ENCODE peak calls at places on chromosomes 3 and 15, in nine cellular contexts. I is ovary, U is upper lobe of left lung, B is suprapubic skin, E is H1, P is tibial nerve, X is HepG2, Z is stomach, F is GM12878. T is an unnamed sample.

GRCh38 chr3:188900421-188900941 is 271.3 kb upstream of the TPRG1 start:
- DNase-seq in I (no peak), U (no peak), B (no peak), E (no peak), P (no peak), X (no peak), Z (no peak), F (no peak), T (no peak)

GRCh38 chr3:153070153-153070868 is 91.7 kb upstream of the RAP2B start:
- DNase-seq in I (no peak), U (no peak), B (no peak), E (no peak), P (no peak), X (no peak), Z (no peak), F (no peak), T (no peak)

GRCh38 chr3:52069135-52069534 is 12.8 kb upstream of the DUSP7 start:
- DNase-seq in I (no peak), U (no peak), B (no peak), E (no peak), P (no peak), X (no peak), Z (no peak), F (no peak), T (no peak)

GRCh38 chr3:23739536-23739935 is 66.2 kb upstream of the UBE2E1 start:
- DNase-seq in I (no peak), U (no peak), B (no peak), E (no peak), P (no peak), X (no peak), Z (no peak), F (no peak), T (no peak)

GRCh38 chr15:99987119-99987506 is 253.9 kb upstream of the LYSMD4 start:
- DNase-seq in I (no peak), U (no peak), B (no peak), E (no peak), P (no peak), X (no peak), Z (no peak), F (no peak), T (no peak)

GRCh38 chr3:50132421-50133282 is 22.5 kb upstream of the SEMA3F start:
- DNase-seq in I (no peak), U (no peak), B (no peak), E (no peak), P (no peak), X (no peak), Z (no peak), F (no peak), T (no peak)

GRCh38 chr3:72258786-72259185 is 473.8 kb upstream of the PROK2 start:
- DNase-seq in I (no peak), U (no peak), B (no peak), E (no peak), P (no peak), X (no peak), Z (no peak), F (no peak), T (no peak)

GRCh38 chr3:55477306-55478010 is 9.6 kb downstream of the WNT5A start:
- DNase-seq in I (no peak), U (no peak), B (no peak), E (no peak), P (no peak), X (no peak), Z (no peak), F (no peak), T (no peak)

GRCh38 chr3:76203578-76203977 is 418.2 kb upstream of the ZNF717 start:
- DNase-seq in I (no peak), U (no peak), B (no peak), E (peak), P (no peak), X (no peak), Z (no peak), F (no peak), T (no peak)

GRCh38 chr3:72811551-72811950 is 36.7 kb downstream of the SHQ1 start:
- DNase-seq in I (no peak), U (no peak), B (no peak), E (no peak), P (no peak), X (no peak), Z (no peak), F (no peak), T (no peak)

GRCh38 chr15:29698030-29698701 is 124.1 kb downstream of the TJP1 start:
- DNase-seq in I (no peak), U (no peak), B (no peak), E (no peak), P (no peak), X (peak), Z (no peak), F (no peak), T (no peak)

GRCh38 chr3:42510325-42510724 is 7.9 kb downstream of the VIPR1 start:
- DNase-seq in I (no peak), U (no peak), B (no peak), E (no peak), P (no peak), X (peak), Z (no peak), F (no peak), T (no peak)

GRCh38 chr3:42658091-42658770 is 4.7 kb downstream of the ZBTB47 start:
- DNase-seq in I (no peak), U (peak), B (no peak), E (no peak), P (no peak), X (no peak), Z (no peak), F (no peak), T (peak)

GRCh38 chr3:42652611-42653302 is 740 bp upstream of the ZBTB47 start:
- DNase-seq in I (peak), U (no peak), B (peak), E (no peak), P (peak), X (peak), Z (peak), F (peak), T (peak)

GRCh38 chr3:58383904-58384303 is 49.7 kb downstream of the PDHB start:
- DNase-seq in I (no peak), U (no peak), B (no peak), E (no peak), P (peak), X (no peak), Z (no peak), F (no peak), T (no peak)

GRCh38 chr3:3744826-3745225 is 54.4 kb upstream of the LRRN1 start:
- DNase-seq in I (no peak), U (no peak), B (no peak), E (no peak), P (no peak), X (no peak), Z (no peak), F (no peak), T (no peak)

GRCh38 chr3:195096053-195096452 is 174.9 kb downstream of the XXYLT1 start:
- DNase-seq in I (no peak), U (no peak), B (no peak), E (no peak), P (no peak), X (no peak), Z (no peak), F (no peak), T (no peak)

GRCh38 chr3:9213019-9213646 is 36.3 kb downstream of the SRGAP3 start:
- DNase-seq in I (no peak), U (no peak), B (no peak), E (no peak), P (no peak), X (no peak), Z (no peak), F (no peak), T (no peak)

GRCh38 chr15:39479916-39480315 is 101.0 kb upstream of the THBS1 start:
- DNase-seq in I (no peak), U (no peak), B (no peak), E (no peak), P (no peak), X (no peak), Z (no peak), F (no peak), T (peak)

GRCh38 chr3:98556164-98557130 is 24.7 kb downstream of the GPR15 start:
- DNase-seq in I (no peak), U (no peak), B (no peak), E (no peak), P (no peak), X (no peak), Z (no peak), F (peak), T (no peak)

GRCh38 chr3:188212308-188212969 is 58.5 kb downstream of the LPP start:
- DNase-seq in I (no peak), U (no peak), B (no peak), E (peak), P (no peak), X (peak), Z (no peak), F (no peak), T (peak)

GRCh38 chr15:61084502-61084901 is 144.6 kb downstream of the RORA start:
- DNase-seq in I (no peak), U (no peak), B (no peak), E (no peak), P (no peak), X (no peak), Z (no peak), F (no peak), T (no peak)

GRCh38 chr3:197312431-197312830 is 14.0 kb upstream of the DLG1 start:
- DNase-seq in I (no peak), U (no peak), B (no peak), E (no peak), P (no peak), X (no peak), Z (no peak), F (no peak), T (peak)

GRCh38 chr15:78177447-78177873 is 28.3 kb downstream of the IDH3A start:
- DNase-seq in I (no peak), U (peak), B (no peak), E (peak), P (peak), X (peak), Z (peak), F (no peak), T (no peak)

GRCh38 chr3:196969660-196970546 is 1.3 kb upstream of the PIGZ start:
- DNase-seq in I (peak), U (peak), B (peak), E (no peak), P (no peak), X (no peak), Z (peak), F (no peak), T (no peak)

GRCh38 chr3:32577174-32577573 is 6.5 kb upstream of the DYNC1LI1 start:
- DNase-seq in I (no peak), U (no peak), B (no peak), E (no peak), P (no peak), X (no peak), Z (no peak), F (no peak), T (no peak)

GRCh38 chr3:129345971-129346370 is 67.3 kb downstream of the HMCES start:
- DNase-seq in I (no peak), U (no peak), B (no peak), E (no peak), P (no peak), X (no peak), Z (no peak), F (no peak), T (no peak)

GRCh38 chr15:51736646-51737537 is 563 bp downstream of the LYSMD2 start:
- DNase-seq in I (peak), U (peak), B (no peak), E (no peak), P (no peak), X (no peak), Z (peak), F (no peak), T (peak)

GRCh38 chr3:80767599-80767998 is 993.8 kb downstream of the GBE1 start:
- DNase-seq in I (no peak), U (no peak), B (no peak), E (no peak), P (no peak), X (no peak), Z (no peak), F (no peak), T (no peak)

GRCh38 chr15:78988361-78988911 is 43.6 kb upstream of the CTSH start:
- DNase-seq in I (peak), U (no peak), B (peak), E (no peak), P (peak), X (peak), Z (peak), F (peak), T (peak)

GRCh38 chr3:163622384-163622783 is 1455.9 kb downstream of the SI start:
- DNase-seq in I (no peak), U (no peak), B (no peak), E (peak), P (no peak), X (peak), Z (no peak), F (no peak), T (no peak)

GRCh38 chr15:73930790-73931281 is 4.6 kb downstream of the LOXL1 start:
- DNase-seq in I (no peak), U (no peak), B (no peak), E (no peak), P (no peak), X (no peak), Z (no peak), F (no peak), T (no peak)

GRCh38 chr15:73931441-73931840 is 5.2 kb downstream of the LOXL1 start:
- DNase-seq in I (no peak), U (no peak), B (no peak), E (no peak), P (no peak), X (no peak), Z (no peak), F (no peak), T (no peak)

GRCh38 chr15:73928971-73929627 is 2.8 kb downstream of the LOXL1 start:
- DNase-seq in I (no peak), U (no peak), B (no peak), E (no peak), P (no peak), X (no peak), Z (no peak), F (no peak), T (no peak)

GRCh38 chr15:73928241-73928579 is 1.9 kb downstream of the LOXL1 start:
- DNase-seq in I (no peak), U (no peak), B (no peak), E (no peak), P (no peak), X (no peak), Z (no peak), F (no peak), T (no peak)

GRCh38 chr15:73930371-73930770 is 4.1 kb downstream of the LOXL1 start:
- DNase-seq in I (no peak), U (peak), B (no peak), E (no peak), P (no peak), X (no peak), Z (no peak), F (no peak), T (no peak)
- TF ChIP-seq POLR2A in I (no peak), U (no peak), B (no peak), E (no peak), P (no peak), X (no peak), Z (no peak), F (no peak), T (no peak)

GRCh38 chr3:31562525-31562924 is 29.8 kb downstream of the STT3B start:
- DNase-seq in I (no peak), U (no peak), B (no peak), E (peak), P (no peak), X (no peak), Z (no peak), F (no peak), T (no peak)
- TF ChIP-seq EP300 in I (no peak), U (no peak), B (no peak), E (no peak), P (no peak), X (no peak), Z (no peak), F (no peak), T (no peak)

DNA sequence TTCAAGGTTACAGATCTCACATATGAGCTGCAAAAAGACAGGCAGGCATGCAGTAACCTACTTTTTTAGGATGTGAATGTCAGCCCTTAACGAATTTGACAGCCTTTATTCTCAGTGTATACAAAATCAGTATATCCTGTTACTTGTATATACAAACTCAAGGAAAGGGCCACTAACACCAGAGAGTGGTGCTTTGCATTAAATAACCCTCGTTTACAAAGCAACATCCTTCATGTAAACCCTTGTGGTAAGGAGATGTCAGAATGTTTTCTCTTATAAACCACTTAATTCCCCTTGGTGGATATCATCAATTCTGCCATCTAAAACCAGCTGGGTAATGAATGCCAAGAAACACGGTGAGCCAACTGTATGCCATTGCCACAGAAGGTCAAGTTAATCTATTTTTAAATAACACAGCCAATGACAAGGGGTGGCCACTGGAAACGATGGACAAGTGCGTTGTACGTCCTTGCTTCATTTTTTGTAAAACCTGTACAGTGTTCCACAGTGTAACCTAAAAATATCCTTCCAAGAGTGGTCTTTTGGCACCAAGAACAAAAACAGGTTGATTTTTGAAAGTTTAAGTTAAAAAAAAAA is 7.5 kb downstream of the MAGI1 start:
- DNase-seq in I (no peak), U (no peak), B (no peak), E (no peak), P (no peak), X (no peak), Z (no peak), F (no peak), T (no peak)
- H3K27ac ChIP-seq in I (no peak), U (no peak), B (no peak), E (no peak), P (no peak), X (no peak), Z (no peak), F (no peak), T (no peak)

GRCh38 chr15:85168642-85169173 is 187.1 kb downstream of the PDE8A start:
- DNase-seq in I (no peak), U (peak), B (no peak), E (peak), P (no peak), X (peak), Z (peak), F (no peak), T (no peak)
- TF ChIP-seq POLR2A in I (no peak), U (no peak), B (no peak), E (no peak), P (no peak), X (no peak), Z (no peak), F (no peak), T (no peak)

GRCh38 chr15:101369676-101370075 is 74.6 kb upstream of the SNRPA1 start:
- DNase-seq in I (no peak), U (no peak), B (no peak), E (no peak), P (no peak), X (no peak), Z (no peak), F (no peak), T (no peak)
- TF ChIP-seq EP300 in I (no peak), U (no peak), B (no peak), E (no peak), P (no peak), X (no peak), Z (no peak), F (no peak), T (no peak)